ENCODE peak calls at places on chromosomes 13 and 19, in five cellular contexts. One of them, this sample, is unnamed.

GRCh38 chr19:1312732-1313694 is 27.3 kb downstream of the EFNA2 start:
- DNase-seq in K562: no peak
- DNase-seq in GM12878: no peak
- DNase-seq in HepG2: no peak
- DNase-seq in SK-N-SH: no peak
- DNase-seq in this sample: no peak

GRCh38 chr13:110507678-110508381 is 53.7 kb downstream of the RAB20 start:
- DNase-seq in K562: peak; percentile 27
- DNase-seq in GM12878: no peak
- DNase-seq in HepG2: no peak
- DNase-seq in SK-N-SH: no peak
- DNase-seq in this sample: no peak

GRCh38 chr19:719636-720377 is 11.1 kb downstream of the PALM start:
- DNase-seq in K562: peak; percentile 86
- DNase-seq in GM12878: no peak
- DNase-seq in HepG2: no peak
- DNase-seq in SK-N-SH: peak; percentile 97
- DNase-seq in this sample: no peak

GRCh38 chr19:15443838-15444237 is 5.9 kb downstream of the WIZ start:
- DNase-seq in K562: no peak
- DNase-seq in GM12878: no peak
- DNase-seq in HepG2: no peak
- DNase-seq in SK-N-SH: no peak
- DNase-seq in this sample: no peak

GRCh38 chr13:32009362-32009761 is 22.2 kb upstream of the FRY start:
- DNase-seq in K562: no peak
- DNase-seq in GM12878: no peak
- DNase-seq in HepG2: peak; percentile 31
- DNase-seq in SK-N-SH: no peak
- DNase-seq in this sample: no peak

GRCh38 chr13:91347996-91348905 is 764 bp downstream of the MIR17HG start:
- DNase-seq in K562: peak; percentile 99
- DNase-seq in GM12878: no peak
- DNase-seq in HepG2: no peak
- DNase-seq in SK-N-SH: no peak
- DNase-seq in this sample: peak; percentile 50

GRCh38 chr13:74466015-74466414 is 331.8 kb upstream of the KLF12 start:
- DNase-seq in K562: no peak
- DNase-seq in GM12878: no peak
- DNase-seq in HepG2: no peak
- DNase-seq in SK-N-SH: no peak
- DNase-seq in this sample: no peak

GRCh38 chr13:27481766-27482165 is 31.4 kb upstream of the MTIF3 start:
- DNase-seq in K562: peak; percentile 65
- DNase-seq in GM12878: no peak
- DNase-seq in HepG2: peak; percentile 37
- DNase-seq in SK-N-SH: peak; percentile 65
- DNase-seq in this sample: peak; percentile 72

GRCh38 chr19:47697863-47698609 is 15.2 kb upstream of the EHD2 start:
- DNase-seq in K562: peak; percentile 83
- DNase-seq in GM12878: peak; percentile 20
- DNase-seq in HepG2: peak; percentile 67
- DNase-seq in SK-N-SH: peak; percentile 92
- DNase-seq in this sample: peak; percentile 85

GRCh38 chr13:44273991-44274810 is 99.4 kb upstream of the SERP2 start:
- DNase-seq in K562: no peak
- DNase-seq in GM12878: no peak
- DNase-seq in HepG2: no peak
- DNase-seq in SK-N-SH: no peak
- DNase-seq in this sample: no peak

GRCh38 chr13:48235100-48235813 is 2.3 kb downstream of the ITM2B start:
- DNase-seq in K562: no peak
- DNase-seq in GM12878: peak; percentile 45
- DNase-seq in HepG2: no peak
- DNase-seq in SK-N-SH: peak; percentile 56
- DNase-seq in this sample: peak; percentile 30

GRCh38 chr19:47471733-47472457 is at the start of gene SLC8A2:
- DNase-seq in K562: peak; percentile 99
- DNase-seq in GM12878: no peak
- DNase-seq in HepG2: peak; percentile 52
- DNase-seq in SK-N-SH: peak; percentile 99
- DNase-seq in this sample: peak; percentile 88

GRCh38 chr19:44607049-44607448 is 6.3 kb upstream of the IGSF23 start:
- DNase-seq in K562: no peak
- DNase-seq in GM12878: no peak
- DNase-seq in HepG2: no peak
- DNase-seq in SK-N-SH: no peak
- DNase-seq in this sample: no peak

GRCh38 chr19:20612711-20613316 is 47.2 kb upstream of the ZNF737 start:
- DNase-seq in K562: no peak
- DNase-seq in GM12878: no peak
- DNase-seq in HepG2: no peak
- DNase-seq in SK-N-SH: no peak
- DNase-seq in this sample: no peak

GRCh38 chr19:10412257-10412977 is 7.9 kb upstream of the PDE4A start:
- DNase-seq in K562: no peak
- DNase-seq in GM12878: peak; percentile 94
- DNase-seq in HepG2: no peak
- DNase-seq in SK-N-SH: no peak
- DNase-seq in this sample: no peak

GRCh38 chr13:99981115-99982020 is at the start of gene ZIC2:
- DNase-seq in K562: peak; percentile 69
- DNase-seq in GM12878: no peak
- DNase-seq in HepG2: no peak
- DNase-seq in SK-N-SH: peak; percentile 66
- DNase-seq in this sample: peak; percentile 50

GRCh38 chr19:11200931-11201330 is 3.6 kb upstream of the KANK2 start:
- DNase-seq in K562: no peak
- DNase-seq in GM12878: no peak
- DNase-seq in HepG2: no peak
- DNase-seq in SK-N-SH: no peak
- DNase-seq in this sample: no peak

GRCh38 chr19:15323496-15324235 is 8.7 kb downstream of the BRD4 start:
- DNase-seq in K562: peak; percentile 51
- DNase-seq in GM12878: no peak
- DNase-seq in HepG2: peak; percentile 59
- DNase-seq in SK-N-SH: no peak
- DNase-seq in this sample: no peak

GRCh38 chr13:75936791-75937190 is 300.7 kb downstream of the LMO7 start:
- DNase-seq in K562: no peak
- DNase-seq in GM12878: no peak
- DNase-seq in HepG2: no peak
- DNase-seq in SK-N-SH: no peak
- DNase-seq in this sample: no peak

GRCh38 chr13:35891973-35892441 is 239.2 kb downstream of the DCLK1 start:
- DNase-seq in K562: no peak
- DNase-seq in GM12878: no peak
- DNase-seq in HepG2: no peak
- DNase-seq in SK-N-SH: no peak
- DNase-seq in this sample: no peak

GRCh38 chr19:619286-620002 is 13.9 kb downstream of the POLRMT start:
- DNase-seq in K562: no peak
- DNase-seq in GM12878: no peak
- DNase-seq in HepG2: no peak
- DNase-seq in SK-N-SH: no peak
- DNase-seq in this sample: no peak

GRCh38 chr19:14147797-14148605 is 11.6 kb upstream of the ASF1B start:
- DNase-seq in K562: peak; percentile 81
- DNase-seq in GM12878: no peak
- DNase-seq in HepG2: peak; percentile 39
- DNase-seq in SK-N-SH: peak; percentile 92
- DNase-seq in this sample: peak; percentile 74

GRCh38 chr13:78603240-78603947 is at the start of gene POU4F1:
- DNase-seq in K562: peak; percentile 92
- DNase-seq in GM12878: peak; percentile 19
- DNase-seq in HepG2: peak; percentile 72
- DNase-seq in SK-N-SH: peak; percentile 90
- DNase-seq in this sample: peak; percentile 99

GRCh38 chr19:1370579-1371361 is 12.9 kb upstream of the NDUFS7 start:
- DNase-seq in K562: no peak
- DNase-seq in GM12878: no peak
- DNase-seq in HepG2: no peak
- DNase-seq in SK-N-SH: no peak
- DNase-seq in this sample: no peak

GRCh38 chr19:3132971-3133792 is 2.7 kb upstream of the GNA15 start:
- DNase-seq in K562: peak; percentile 74
- DNase-seq in GM12878: peak; percentile 85
- DNase-seq in HepG2: no peak
- DNase-seq in SK-N-SH: peak; percentile 55
- DNase-seq in this sample: no peak

GRCh38 chr19:17275441-17276175 is 6.1 kb upstream of the ANKLE1 start:
- DNase-seq in K562: no peak
- DNase-seq in GM12878: no peak
- DNase-seq in HepG2: no peak
- DNase-seq in SK-N-SH: no peak
- DNase-seq in this sample: no peak

DNA sequence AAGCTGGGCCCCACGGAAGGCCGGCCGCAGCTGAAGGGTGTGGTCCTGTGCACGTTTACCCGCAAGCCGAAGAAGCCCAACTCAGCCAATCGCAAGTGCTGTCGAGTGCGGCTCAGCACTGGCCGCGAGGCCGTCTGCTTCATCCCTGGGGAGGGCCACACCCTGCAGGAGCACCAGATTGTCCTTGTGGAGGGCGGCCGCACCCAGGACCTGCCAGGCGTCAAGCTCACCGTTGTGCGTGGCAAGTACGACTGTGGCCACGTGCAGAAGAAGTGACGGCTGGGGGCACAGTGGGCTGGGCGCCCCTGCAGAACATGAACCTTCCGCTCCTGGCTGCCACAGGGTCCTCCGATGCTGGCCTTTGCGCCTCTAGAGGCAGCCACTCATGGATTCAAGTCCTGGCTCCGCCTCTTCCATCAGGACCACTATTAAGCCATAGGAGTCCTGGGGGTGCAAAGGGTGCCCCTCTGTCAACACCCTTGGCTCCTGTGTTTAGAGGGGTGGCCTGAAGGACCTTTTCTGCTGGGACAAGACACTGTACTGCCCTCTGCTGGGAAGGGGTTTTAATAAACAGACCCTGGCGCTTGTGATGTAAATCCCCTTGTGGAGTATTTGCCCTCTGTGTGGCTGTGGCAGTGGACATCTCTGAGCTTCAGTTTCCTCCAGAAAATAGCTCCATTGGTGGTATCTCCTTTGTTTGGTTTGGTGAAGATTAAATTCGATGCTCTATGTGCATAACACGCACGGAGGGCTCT is 1.9 kb downstream of the MRPS12 start:
- DNase-seq in K562: peak; percentile 20
- DNase-seq in GM12878: no peak
- DNase-seq in HepG2: peak; percentile 63
- DNase-seq in SK-N-SH: no peak
- DNase-seq in this sample: no peak
- TF ChIP-seq FOXM1 in K562: no peak
- TF ChIP-seq FOXM1 in GM12878: no peak
- TF ChIP-seq FOXM1 in HepG2: no peak
- TF ChIP-seq FOXM1 in SK-N-SH: no peak
- TF ChIP-seq FOXM1 in this sample: no peak

GRCh38 chr13:80367473-80367872 is 26.5 kb upstream of the SPRY2 start:
- DNase-seq in K562: no peak
- DNase-seq in GM12878: no peak
- DNase-seq in HepG2: no peak
- DNase-seq in SK-N-SH: no peak
- DNase-seq in this sample: no peak

GRCh38 chr13:80361298-80361697 is 20.4 kb upstream of the SPRY2 start:
- DNase-seq in K562: no peak
- DNase-seq in GM12878: no peak
- DNase-seq in HepG2: no peak
- DNase-seq in SK-N-SH: no peak
- DNase-seq in this sample: no peak

GRCh38 chr13:80362488-80362887 is 21.6 kb upstream of the SPRY2 start:
- DNase-seq in K562: no peak
- DNase-seq in GM12878: no peak
- DNase-seq in HepG2: peak; percentile 50
- DNase-seq in SK-N-SH: no peak
- DNase-seq in this sample: no peak

GRCh38 chr13:80361883-80362327 is 21.0 kb upstream of the SPRY2 start:
- DNase-seq in K562: peak; percentile 5
- DNase-seq in GM12878: no peak
- DNase-seq in HepG2: peak; percentile 87
- DNase-seq in SK-N-SH: no peak
- DNase-seq in this sample: peak; percentile 44

GRCh38 chr13:80363890-80364503 is 23.1 kb upstream of the SPRY2 start:
- DNase-seq in K562: no peak
- DNase-seq in GM12878: no peak
- DNase-seq in HepG2: peak; percentile 18
- DNase-seq in SK-N-SH: peak; percentile 56
- DNase-seq in this sample: peak; percentile 57
- TF ChIP-seq FOXM1 in K562: no peak
- TF ChIP-seq FOXM1 in GM12878: no peak
- TF ChIP-seq FOXM1 in HepG2: no peak
- TF ChIP-seq FOXM1 in SK-N-SH: no peak
- TF ChIP-seq FOXM1 in this sample: no peak

GRCh38 chr19:41753159-41753558 is 2.2 kb upstream of the CEACAM6 start:
- DNase-seq in K562: peak; percentile 69
- DNase-seq in GM12878: no peak
- DNase-seq in HepG2: peak; percentile 6
- DNase-seq in SK-N-SH: peak; percentile 46
- DNase-seq in this sample: peak; percentile 67
- TF ChIP-seq FOXM1 in K562: no peak
- TF ChIP-seq FOXM1 in GM12878: no peak
- TF ChIP-seq FOXM1 in HepG2: no peak
- TF ChIP-seq FOXM1 in SK-N-SH: no peak
- TF ChIP-seq FOXM1 in this sample: no peak

GRCh38 chr19:46021531-46022041 is 1.3 kb downstream of the PGLYRP1 start:
- DNase-seq in K562: peak; percentile 44
- DNase-seq in GM12878: no peak
- DNase-seq in HepG2: no peak
- DNase-seq in SK-N-SH: no peak
- DNase-seq in this sample: no peak
- TF ChIP-seq FOXM1 in K562: no peak
- TF ChIP-seq FOXM1 in GM12878: no peak
- TF ChIP-seq FOXM1 in HepG2: no peak
- TF ChIP-seq FOXM1 in SK-N-SH: no peak
- TF ChIP-seq FOXM1 in this sample: no peak